ENCODE peak calls at places on chromosomes 2 and 18, in five cellular contexts. A, X, U, E and G are unnamed samples.

GRCh38 chr2:47056374-47056773 is 98.7 kb downstream of the STPG4 start:
- DNase-seq in A (no peak), X (no peak), U (no peak), E (no peak), G (no peak)

GRCh38 chr2:164954954-164955701 is at the start of gene SLC38A11:
- DNase-seq in A (no peak), X (no peak), U (no peak), E (no peak), G (peak)

GRCh38 chr2:222813177-222813843 is 47.5 kb upstream of the ACSL3 start:
- DNase-seq in A (no peak), X (no peak), U (peak), E (no peak), G (no peak)

GRCh38 chr2:99613992-99614391 is 124.2 kb upstream of the REV1 start:
- DNase-seq in A (no peak), X (no peak), U (no peak), E (no peak), G (no peak)

GRCh38 chr2:53989210-53989862 is 18.5 kb upstream of the PSME4 start:
- DNase-seq in A (no peak), X (no peak), U (no peak), E (no peak), G (no peak)

GRCh38 chr2:3650140-3650944 is 7.7 kb upstream of the ALLC start:
- DNase-seq in A (no peak), X (no peak), U (no peak), E (no peak), G (no peak)

GRCh38 chr18:79490593-79491551 is 95.1 kb downstream of the NFATC1 start:
- DNase-seq in A (no peak), X (peak), U (no peak), E (no peak), G (no peak)

GRCh38 chr18:76467371-76468190 is 27.5 kb downstream of the ZNF516 start:
- DNase-seq in A (no peak), X (peak), U (no peak), E (peak), G (no peak)

GRCh38 chr2:119473621-119474370 is 42.1 kb downstream of the TMEM37 start:
- DNase-seq in A (no peak), X (no peak), U (no peak), E (no peak), G (no peak)

GRCh38 chr18:47729356-47729755 is 201.1 kb downstream of the SMAD2 start:
- DNase-seq in A (no peak), X (no peak), U (no peak), E (no peak), G (no peak)

GRCh38 chr18:25786778-25787177 is 303.6 kb downstream of the SS18 start:
- DNase-seq in A (no peak), X (no peak), U (no peak), E (no peak), G (no peak)

GRCh38 chr2:104851236-104852160 is 2.4 kb upstream of the POU3F3 start:
- DNase-seq in A (no peak), X (no peak), U (no peak), E (no peak), G (no peak)

GRCh38 chr2:11637546-11637945 is 32.4 kb downstream of the NTSR2 start:
- DNase-seq in A (no peak), X (no peak), U (no peak), E (no peak), G (no peak)

GRCh38 chr2:105378276-105378840 is 20.5 kb downstream of the FHL2 start:
- DNase-seq in A (no peak), X (no peak), U (no peak), E (no peak), G (no peak)

GRCh38 chr2:239932881-239933735 is 92.0 kb downstream of the NDUFA10 start:
- DNase-seq in A (no peak), X (peak), U (no peak), E (peak), G (no peak)

GRCh38 chr2:47904903-47905453 is 1.3 kb downstream of the FBXO11 start:
- DNase-seq in A (peak), X (peak), U (peak), E (peak), G (peak)

GRCh38 chr2:120344214-120344990 is 1.5 kb upstream of the INHBB start:
- DNase-seq in A (peak), X (no peak), U (no peak), E (no peak), G (peak)

GRCh38 chr2:58425368-58425767 is 184.2 kb upstream of the FANCL start:
- DNase-seq in A (no peak), X (no peak), U (no peak), E (no peak), G (no peak)

GRCh38 chr2:25787020-25787419 is 91.3 kb downstream of the ASXL2 start:
- DNase-seq in A (no peak), X (no peak), U (no peak), E (no peak), G (no peak)

GRCh38 chr18:58394607-58395425 is 234.1 kb downstream of the ALPK2 start:
- DNase-seq in A (no peak), X (no peak), U (no peak), E (no peak), G (no peak)

GRCh38 chr18:74534150-74534969 is at the start of gene CNDP1:
- DNase-seq in A (peak), X (no peak), U (no peak), E (no peak), G (no peak)

GRCh38 chr2:196293751-196294486 is 122.5 kb upstream of the STK17B start:
- DNase-seq in A (no peak), X (no peak), U (no peak), E (no peak), G (no peak)

GRCh38 chr2:71426721-71427120 is 26.6 kb upstream of the DYSF start:
- DNase-seq in A (no peak), X (no peak), U (no peak), E (no peak), G (no peak)

GRCh38 chr2:50419778-50420177 is 612.2 kb downstream of the NRXN1 start:
- DNase-seq in A (no peak), X (no peak), U (no peak), E (no peak), G (no peak)

GRCh38 chr2:230602562-230603230 is 109.9 kb upstream of the CAB39 start:
- DNase-seq in A (no peak), X (no peak), U (no peak), E (peak), G (no peak)

GRCh38 chr2:26086155-26086634 is 52.3 kb downstream of the RAB10 start:
- DNase-seq in A (no peak), X (no peak), U (no peak), E (no peak), G (no peak)

GRCh38 chr2:149394864-149395263 is 64.5 kb downstream of the LYPD6 start:
- DNase-seq in A (no peak), X (no peak), U (no peak), E (no peak), G (no peak)

GRCh38 chr2:162244559-162245031 is 1.4 kb upstream of the FAP start:
- DNase-seq in A (no peak), X (peak), U (no peak), E (no peak), G (no peak)

GRCh38 chr18:34659579-34660517 is 50.2 kb upstream of the DTNA start:
- DNase-seq in A (peak), X (peak), U (no peak), E (no peak), G (peak)

GRCh38 chr2:120013569-120014223 is 819 bp downstream of the EPB41L5 start:
- DNase-seq in A (no peak), X (no peak), U (no peak), E (no peak), G (no peak)

GRCh38 chr2:68417931-68418330 is 49.2 kb downstream of the FBXO48 start:
- DNase-seq in A (no peak), X (no peak), U (no peak), E (no peak), G (no peak)

GRCh38 chr2:169887120-169887519 is 59.9 kb downstream of the UBR3 start:
- DNase-seq in A (no peak), X (no peak), U (no peak), E (no peak), G (no peak)

GRCh38 chr2:2933421-2933820 is 444.2 kb downstream of the EIPR1 start:
- DNase-seq in A (no peak), X (no peak), U (no peak), E (peak), G (no peak)

GRCh38 chr18:79275461-79275860 is 120.3 kb upstream of the NFATC1 start:
- DNase-seq in A (no peak), X (no peak), U (no peak), E (no peak), G (no peak)

GRCh38 chr18:77119851-77120491 is 12.6 kb downstream of the MBP start:
- DNase-seq in A (no peak), X (no peak), U (no peak), E (peak), G (no peak)

GRCh38 chr2:21381421-21381820 is 257.7 kb downstream of the TDRD15 start:
- DNase-seq in A (no peak), X (no peak), U (no peak), E (no peak), G (no peak)

GRCh38 chr2:65655000-65655399 is 222.6 kb upstream of the SPRED2 start:
- DNase-seq in A (no peak), X (no peak), U (no peak), E (no peak), G (no peak)

GRCh38 chr2:168632733-168633132 is 169.7 kb upstream of the NOSTRIN start:
- DNase-seq in A (no peak), X (no peak), U (no peak), E (no peak), G (no peak)